ENCODE peak calls at places on chromosomes 6 and 20, in eight cellular contexts. One of them, this sample, is unnamed.
A peak's percentile ranks its signal among the peaks of the same experiment; 100 is the strongest.

GRCh38 chr6:142566628-142567396 is 265.0 kb downstream of the ADGRG6 start:
- DNase-seq in adrenal gland: peak; percentile 34
- DNase-seq in uterus: no peak
- DNase-seq in foreskin fibroblast: peak; percentile 78
- DNase-seq in heart left ventricle: peak; percentile 26
- DNase-seq in epithelial cell of esophagus: peak; percentile 63
- DNase-seq in lung: peak; percentile 48
- DNase-seq in CD4-positive, CD25-positive, alpha-beta regulatory T cell: peak; percentile 51
- DNase-seq in this sample: peak; percentile 64

GRCh38 chr20:14919473-14920157 is 582.2 kb upstream of the FLRT3 start:
- DNase-seq in adrenal gland: no peak
- DNase-seq in uterus: no peak
- DNase-seq in foreskin fibroblast: peak; percentile 81
- DNase-seq in heart left ventricle: no peak
- DNase-seq in epithelial cell of esophagus: peak; percentile 89
- DNase-seq in lung: peak; percentile 42
- DNase-seq in CD4-positive, CD25-positive, alpha-beta regulatory T cell: no peak
- DNase-seq in this sample: no peak

GRCh38 chr6:105855433-105855832 is 230.7 kb upstream of the PRDM1 start:
- DNase-seq in adrenal gland: no peak
- DNase-seq in uterus: no peak
- DNase-seq in foreskin fibroblast: no peak
- DNase-seq in heart left ventricle: no peak
- DNase-seq in epithelial cell of esophagus: no peak
- DNase-seq in lung: no peak
- DNase-seq in CD4-positive, CD25-positive, alpha-beta regulatory T cell: no peak
- DNase-seq in this sample: no peak

GRCh38 chr6:21384211-21384610 is 209.3 kb upstream of the SOX4 start:
- DNase-seq in adrenal gland: no peak
- DNase-seq in uterus: no peak
- DNase-seq in foreskin fibroblast: no peak
- DNase-seq in heart left ventricle: no peak
- DNase-seq in epithelial cell of esophagus: no peak
- DNase-seq in lung: no peak
- DNase-seq in CD4-positive, CD25-positive, alpha-beta regulatory T cell: no peak
- DNase-seq in this sample: no peak

GRCh38 chr20:54014301-54014914 is 56.0 kb downstream of the BCAS1 start:
- DNase-seq in adrenal gland: no peak
- DNase-seq in uterus: no peak
- DNase-seq in foreskin fibroblast: no peak
- DNase-seq in heart left ventricle: no peak
- DNase-seq in epithelial cell of esophagus: no peak
- DNase-seq in lung: no peak
- DNase-seq in CD4-positive, CD25-positive, alpha-beta regulatory T cell: no peak
- DNase-seq in this sample: no peak

GRCh38 chr6:123507582-123507981 is 129.2 kb downstream of the TRDN start:
- DNase-seq in adrenal gland: no peak
- DNase-seq in uterus: no peak
- DNase-seq in foreskin fibroblast: no peak
- DNase-seq in heart left ventricle: no peak
- DNase-seq in epithelial cell of esophagus: no peak
- DNase-seq in lung: no peak
- DNase-seq in CD4-positive, CD25-positive, alpha-beta regulatory T cell: no peak
- DNase-seq in this sample: no peak

GRCh38 chr6:33702345-33702977 is 9.0 kb downstream of the UQCC2 start:
- DNase-seq in adrenal gland: peak; percentile 42
- DNase-seq in uterus: no peak
- DNase-seq in foreskin fibroblast: peak; percentile 84
- DNase-seq in heart left ventricle: no peak
- DNase-seq in epithelial cell of esophagus: peak; percentile 70
- DNase-seq in lung: no peak
- DNase-seq in CD4-positive, CD25-positive, alpha-beta regulatory T cell: no peak
- DNase-seq in this sample: peak; percentile 67

GRCh38 chr20:41418739-41419293 is 52.2 kb upstream of the EMILIN3 start:
- DNase-seq in adrenal gland: no peak
- DNase-seq in uterus: no peak
- DNase-seq in foreskin fibroblast: no peak
- DNase-seq in heart left ventricle: no peak
- DNase-seq in epithelial cell of esophagus: no peak
- DNase-seq in lung: no peak
- DNase-seq in CD4-positive, CD25-positive, alpha-beta regulatory T cell: no peak
- DNase-seq in this sample: no peak

GRCh38 chr20:49859807-49860206 is 47.2 kb downstream of the SLC9A8 start:
- DNase-seq in adrenal gland: no peak
- DNase-seq in uterus: no peak
- DNase-seq in foreskin fibroblast: peak; percentile 46
- DNase-seq in heart left ventricle: no peak
- DNase-seq in epithelial cell of esophagus: peak; percentile 86
- DNase-seq in lung: no peak
- DNase-seq in CD4-positive, CD25-positive, alpha-beta regulatory T cell: no peak
- DNase-seq in this sample: no peak

GRCh38 chr6:42294759-42295158 is 77.1 kb upstream of the MRPS10 start:
- DNase-seq in adrenal gland: peak; percentile 67
- DNase-seq in uterus: no peak
- DNase-seq in foreskin fibroblast: peak; percentile 87
- DNase-seq in heart left ventricle: no peak
- DNase-seq in epithelial cell of esophagus: peak; percentile 98
- DNase-seq in lung: no peak
- DNase-seq in CD4-positive, CD25-positive, alpha-beta regulatory T cell: no peak
- DNase-seq in this sample: no peak

GRCh38 chr6:18121580-18122127 is 823 bp downstream of the NHLRC1 start:
- DNase-seq in adrenal gland: no peak
- DNase-seq in uterus: no peak
- DNase-seq in foreskin fibroblast: no peak
- DNase-seq in heart left ventricle: no peak
- DNase-seq in epithelial cell of esophagus: no peak
- DNase-seq in lung: no peak
- DNase-seq in CD4-positive, CD25-positive, alpha-beta regulatory T cell: no peak
- DNase-seq in this sample: peak; percentile 65

GRCh38 chr20:57440678-57441509 is 49.7 kb downstream of the RBM38 start:
- DNase-seq in adrenal gland: peak; percentile 72
- DNase-seq in uterus: peak; percentile 88
- DNase-seq in foreskin fibroblast: peak; percentile 81
- DNase-seq in heart left ventricle: peak; percentile 85
- DNase-seq in epithelial cell of esophagus: peak; percentile 42
- DNase-seq in lung: peak; percentile 63
- DNase-seq in CD4-positive, CD25-positive, alpha-beta regulatory T cell: no peak
- DNase-seq in this sample: no peak

GRCh38 chr6:163532526-163533078 is 118.1 kb downstream of the QKI start:
- DNase-seq in adrenal gland: no peak
- DNase-seq in uterus: no peak
- DNase-seq in foreskin fibroblast: no peak
- DNase-seq in heart left ventricle: no peak
- DNase-seq in epithelial cell of esophagus: no peak
- DNase-seq in lung: no peak
- DNase-seq in CD4-positive, CD25-positive, alpha-beta regulatory T cell: no peak
- DNase-seq in this sample: no peak
- H3K4me3 ChIP-seq in adrenal gland: no peak overlapping the region
- H3K4me3 ChIP-seq in uterus: no peak overlapping the region
- H3K4me3 ChIP-seq in foreskin fibroblast: no peak overlapping the region
- H3K4me3 ChIP-seq in heart left ventricle: peak overlapping the region; percentile 1
- H3K4me3 ChIP-seq in epithelial cell of esophagus: no peak overlapping the region
- H3K4me3 ChIP-seq in lung: no peak overlapping the region
- H3K4me3 ChIP-seq in CD4-positive, CD25-positive, alpha-beta regulatory T cell: no peak overlapping the region
- H3K4me3 ChIP-seq in this sample: no peak overlapping the region

GRCh38 chr6:129981598-129981997 is 36.8 kb upstream of the L3MBTL3 start:
- DNase-seq in adrenal gland: no peak
- DNase-seq in uterus: no peak
- DNase-seq in foreskin fibroblast: peak; percentile 48
- DNase-seq in heart left ventricle: no peak
- DNase-seq in epithelial cell of esophagus: peak; percentile 36
- DNase-seq in lung: no peak
- DNase-seq in CD4-positive, CD25-positive, alpha-beta regulatory T cell: no peak
- DNase-seq in this sample: peak; percentile 12
- H3K4me3 ChIP-seq in adrenal gland: no peak overlapping the region
- H3K4me3 ChIP-seq in uterus: no peak overlapping the region
- H3K4me3 ChIP-seq in foreskin fibroblast: no peak overlapping the region
- H3K4me3 ChIP-seq in heart left ventricle: no peak overlapping the region
- H3K4me3 ChIP-seq in epithelial cell of esophagus: no peak overlapping the region
- H3K4me3 ChIP-seq in lung: no peak overlapping the region
- H3K4me3 ChIP-seq in CD4-positive, CD25-positive, alpha-beta regulatory T cell: no peak overlapping the region
- H3K4me3 ChIP-seq in this sample: no peak overlapping the region

DNA sequence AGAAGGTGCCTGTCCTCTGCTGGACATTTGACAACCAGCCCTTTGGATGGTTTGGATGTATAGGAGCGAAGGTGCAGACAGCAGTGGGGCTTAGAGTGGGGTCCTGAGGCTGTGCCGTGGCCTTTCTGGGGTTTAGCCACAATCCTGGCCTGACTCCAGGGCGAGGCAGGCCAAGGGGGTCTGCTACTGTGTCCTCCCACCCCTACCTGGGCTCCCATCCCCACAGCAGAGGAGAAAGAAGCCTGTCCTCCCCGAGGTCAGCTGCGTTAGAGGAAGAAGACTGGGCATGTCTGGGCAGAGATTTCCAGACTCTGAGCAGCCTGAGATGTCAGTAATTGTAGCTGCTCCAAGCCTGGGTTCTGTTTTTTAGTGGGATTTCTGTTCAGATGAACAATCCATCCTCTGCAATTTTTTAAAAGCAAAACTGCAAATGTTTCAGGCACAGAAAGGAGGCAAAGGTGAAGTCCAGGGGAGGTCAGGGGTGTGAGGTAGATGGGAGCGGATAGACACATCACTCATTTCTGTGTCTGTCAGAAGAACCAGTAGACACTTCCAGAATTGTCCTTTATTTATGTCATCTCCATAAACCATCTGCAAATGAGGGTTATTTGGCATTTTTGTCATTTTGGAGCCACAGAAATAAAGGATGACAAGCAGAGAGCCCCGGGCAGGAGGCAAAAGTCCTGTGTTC is 1.3 kb upstream of the CDKN1A start:
- DNase-seq in adrenal gland: no peak
- DNase-seq in uterus: no peak
- DNase-seq in foreskin fibroblast: peak; percentile 61
- DNase-seq in heart left ventricle: no peak
- DNase-seq in epithelial cell of esophagus: peak; percentile 79
- DNase-seq in lung: no peak
- DNase-seq in CD4-positive, CD25-positive, alpha-beta regulatory T cell: no peak
- DNase-seq in this sample: no peak
- H3K4me3 ChIP-seq in adrenal gland: no peak overlapping the region
- H3K4me3 ChIP-seq in uterus: no peak overlapping the region
- H3K4me3 ChIP-seq in foreskin fibroblast: peak overlapping the region; percentile 99
- H3K4me3 ChIP-seq in heart left ventricle: no peak overlapping the region
- H3K4me3 ChIP-seq in epithelial cell of esophagus: peak overlapping the region; percentile 94
- H3K4me3 ChIP-seq in lung: no peak overlapping the region
- H3K4me3 ChIP-seq in CD4-positive, CD25-positive, alpha-beta regulatory T cell: no peak overlapping the region
- H3K4me3 ChIP-seq in this sample: peak overlapping the region; percentile 98

GRCh38 chr20:26207237-26207966 is 510.7 kb upstream of the ZNF337 start:
- DNase-seq in adrenal gland: no peak
- DNase-seq in uterus: no peak
- DNase-seq in foreskin fibroblast: no peak
- DNase-seq in heart left ventricle: no peak
- DNase-seq in epithelial cell of esophagus: no peak
- DNase-seq in lung: no peak
- DNase-seq in CD4-positive, CD25-positive, alpha-beta regulatory T cell: no peak
- DNase-seq in this sample: no peak

GRCh38 chr20:26214991-26215390 is 518.3 kb upstream of the ZNF337 start:
- DNase-seq in adrenal gland: no peak
- DNase-seq in uterus: no peak
- DNase-seq in foreskin fibroblast: no peak
- DNase-seq in heart left ventricle: no peak
- DNase-seq in epithelial cell of esophagus: no peak
- DNase-seq in lung: no peak
- DNase-seq in CD4-positive, CD25-positive, alpha-beta regulatory T cell: no peak
- DNase-seq in this sample: no peak

GRCh38 chr20:26208296-26209091 is 511.8 kb upstream of the ZNF337 start:
- DNase-seq in adrenal gland: peak; percentile 8
- DNase-seq in uterus: no peak
- DNase-seq in foreskin fibroblast: peak; percentile 13
- DNase-seq in heart left ventricle: no peak
- DNase-seq in epithelial cell of esophagus: peak; percentile 1
- DNase-seq in lung: peak; percentile 56
- DNase-seq in CD4-positive, CD25-positive, alpha-beta regulatory T cell: peak; percentile 65
- DNase-seq in this sample: peak; percentile 1

GRCh38 chr20:26205350-26205749 is 508.7 kb upstream of the ZNF337 start:
- DNase-seq in adrenal gland: no peak
- DNase-seq in uterus: no peak
- DNase-seq in foreskin fibroblast: no peak
- DNase-seq in heart left ventricle: no peak
- DNase-seq in epithelial cell of esophagus: no peak
- DNase-seq in lung: no peak
- DNase-seq in CD4-positive, CD25-positive, alpha-beta regulatory T cell: no peak
- DNase-seq in this sample: no peak

GRCh38 chr20:26209171-26209941 is 512.7 kb upstream of the ZNF337 start:
- DNase-seq in adrenal gland: no peak
- DNase-seq in uterus: no peak
- DNase-seq in foreskin fibroblast: peak; percentile 12
- DNase-seq in heart left ventricle: no peak
- DNase-seq in epithelial cell of esophagus: peak; percentile 4
- DNase-seq in lung: no peak
- DNase-seq in CD4-positive, CD25-positive, alpha-beta regulatory T cell: peak; percentile 21
- DNase-seq in this sample: peak; percentile 42
- H3K4me3 ChIP-seq in adrenal gland: no peak overlapping the region
- H3K4me3 ChIP-seq in uterus: no peak overlapping the region
- H3K4me3 ChIP-seq in foreskin fibroblast: peak overlapping the region; percentile 38
- H3K4me3 ChIP-seq in heart left ventricle: peak overlapping the region; percentile 30
- H3K4me3 ChIP-seq in epithelial cell of esophagus: no peak overlapping the region
- H3K4me3 ChIP-seq in lung: peak overlapping the region; percentile 60
- H3K4me3 ChIP-seq in CD4-positive, CD25-positive, alpha-beta regulatory T cell: peak overlapping the region; percentile 38
- H3K4me3 ChIP-seq in this sample: no peak overlapping the region